ENCODE peak calls at places on chromosomes 13 and 19, in six cellular contexts. Z is heart right ventricle, D is mucosa of descending colon, I is NB4, Y is GM06990, C is astrocyte of the spinal cord. J is an unnamed sample.

GRCh38 chr19:23410155-23410554 is 14.9 kb upstream of the ZNF91 start:
- DNase-seq in Z (no peak), D (no peak), I (no peak), Y (no peak), C (no peak), J (no peak)

GRCh38 chr13:66509176-66509575 is 721.0 kb downstream of the PCDH9 start:
- DNase-seq in Z (no peak), D (no peak), I (no peak), Y (no peak), C (no peak), J (no peak)

GRCh38 chr13:85266331-85266730 is 532.9 kb downstream of the SLITRK6 start:
- DNase-seq in Z (no peak), D (no peak), I (no peak), Y (no peak), C (no peak), J (no peak)

GRCh38 chr13:43107780-43108179 is 84.4 kb downstream of the DNAJC15 start:
- DNase-seq in Z (no peak), D (no peak), I (no peak), Y (no peak), C (peak), J (no peak)

GRCh38 chr19:55581828-55582223 is 1.2 kb upstream of the ZNF579 start:
- DNase-seq in Z (no peak), D (no peak), I (no peak), Y (no peak), C (no peak), J (no peak)

GRCh38 chr13:112861876-112862615 is 107.0 kb upstream of the MCF2L start:
- DNase-seq in Z (no peak), D (no peak), I (no peak), Y (no peak), C (no peak), J (no peak)

GRCh38 chr13:71303144-71303543 is 563.9 kb downstream of the DACH1 start:
- DNase-seq in Z (no peak), D (peak), I (no peak), Y (no peak), C (no peak), J (no peak)

GRCh38 chr19:18306209-18306902 is 16.5 kb downstream of the LSM4 start:
- DNase-seq in Z (no peak), D (no peak), I (no peak), Y (peak), C (no peak), J (no peak)

GRCh38 chr19:1449467-1450442 is at the start of gene APC2:
- DNase-seq in Z (no peak), D (no peak), I (no peak), Y (no peak), C (peak), J (peak)

GRCh38 chr13:114141261-114141996 is 9.0 kb upstream of the RASA3 start:
- DNase-seq in Z (no peak), D (no peak), I (no peak), Y (no peak), C (no peak), J (no peak)

DNA sequence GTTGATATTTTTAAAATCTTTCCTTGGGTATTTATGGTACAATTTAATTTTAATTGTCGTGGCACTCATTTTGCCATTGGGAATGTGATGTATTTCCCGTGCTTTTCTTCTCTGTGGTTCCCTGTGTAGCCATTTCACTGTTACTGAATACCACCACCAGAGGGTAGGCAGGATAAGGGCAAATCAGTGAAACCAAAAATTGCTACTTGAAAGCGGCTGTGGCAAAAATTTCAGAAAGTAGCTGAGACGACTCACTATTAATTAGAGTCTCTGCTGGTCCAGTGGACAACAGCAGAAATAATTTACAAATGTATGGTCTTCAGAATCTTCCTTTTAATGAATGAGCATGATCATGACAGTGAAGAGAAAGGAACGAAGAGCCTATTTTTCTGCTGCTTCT is 34.4 kb upstream of the MIR17HG start:
- DNase-seq in Z (no peak), D (no peak), I (peak), Y (peak), C (peak), J (no peak)
- TF ChIP-seq CTCF in Z (peak), D (no peak), I (no peak), Y (peak), C (peak), J (peak)

GRCh38 chr19:4758659-4759058 is 32.9 kb upstream of the FEM1A start:
- DNase-seq in Z (no peak), D (no peak), I (no peak), Y (no peak), C (no peak), J (no peak)

GRCh38 chr19:4755459-4755858 is 31.8 kb upstream of the DPP9 start:
- DNase-seq in Z (no peak), D (no peak), I (no peak), Y (no peak), C (no peak), J (no peak)

GRCh38 chr19:4758082-4758481 is 33.5 kb upstream of the FEM1A start:
- DNase-seq in Z (no peak), D (no peak), I (no peak), Y (no peak), C (no peak), J (no peak)

GRCh38 chr19:4749870-4750269 is 26.2 kb upstream of the DPP9 start:
- DNase-seq in Z (no peak), D (no peak), I (no peak), Y (no peak), C (no peak), J (no peak)

DNA sequence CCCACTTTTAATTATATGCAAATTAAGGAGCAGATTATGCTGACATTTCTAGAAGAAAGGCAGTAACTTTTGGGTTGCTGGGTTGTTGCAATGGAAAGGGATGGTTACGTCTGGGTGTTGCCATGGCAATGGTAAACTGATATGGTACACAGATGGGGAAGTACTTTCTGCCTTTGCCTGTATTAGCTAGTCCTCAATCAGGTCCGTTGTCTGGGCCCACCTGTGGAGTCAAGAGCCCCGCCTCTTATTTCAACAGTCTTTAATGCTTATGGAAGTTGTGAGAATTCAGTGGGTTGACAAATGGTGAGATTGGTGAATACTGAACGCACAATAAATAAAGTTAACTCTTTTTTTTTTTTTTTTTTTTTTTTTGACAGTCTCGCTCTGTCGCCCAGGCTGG is 30.6 kb upstream of the DPP9 start:
- DNase-seq in Z (no peak), D (no peak), I (peak), Y (no peak), C (no peak), J (no peak)
- TF ChIP-seq CTCF in Z (no peak), D (no peak), I (no peak), Y (no peak), C (no peak), J (no peak)

DNA sequence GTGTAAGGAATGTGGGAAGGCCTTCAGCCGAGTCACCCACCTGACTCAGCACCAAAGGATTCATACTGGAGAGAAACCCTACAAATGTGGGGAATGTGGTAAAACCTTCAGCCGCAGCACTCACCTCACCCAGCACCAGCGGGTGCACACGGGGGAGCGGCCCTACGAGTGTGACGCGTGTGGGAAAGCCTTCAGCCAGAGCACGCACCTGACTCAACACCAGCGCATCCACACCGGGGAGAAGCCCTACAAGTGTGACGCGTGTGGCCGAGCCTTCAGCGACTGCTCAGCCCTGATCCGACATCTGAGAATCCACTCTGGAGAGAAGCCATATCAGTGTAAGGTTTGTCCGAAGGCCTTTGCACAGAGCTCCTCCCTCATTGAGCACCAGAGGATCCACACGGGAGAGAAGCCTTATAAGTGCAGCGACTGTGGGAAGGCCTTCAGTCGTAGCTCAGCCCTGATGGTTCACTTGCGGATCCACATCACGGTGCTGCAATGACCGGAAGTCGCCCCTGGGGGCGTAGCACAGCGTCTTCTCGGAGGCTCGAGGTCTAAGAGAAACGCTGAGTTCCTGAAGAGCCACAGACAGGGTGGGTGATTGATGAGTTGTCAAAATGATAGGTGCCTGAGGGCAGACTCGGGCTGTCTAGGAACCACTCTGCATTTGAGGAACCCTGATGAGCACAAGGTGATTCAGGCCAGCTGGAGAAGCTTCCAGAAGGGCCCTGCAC is 12.2 kb downstream of the ZSCAN22 start:
- DNase-seq in Z (no peak), D (no peak), I (no peak), Y (no peak), C (no peak), J (no peak)
- TF ChIP-seq CTCF in Z (no peak), D (no peak), I (no peak), Y (no peak), C (no peak), J (no peak)

DNA sequence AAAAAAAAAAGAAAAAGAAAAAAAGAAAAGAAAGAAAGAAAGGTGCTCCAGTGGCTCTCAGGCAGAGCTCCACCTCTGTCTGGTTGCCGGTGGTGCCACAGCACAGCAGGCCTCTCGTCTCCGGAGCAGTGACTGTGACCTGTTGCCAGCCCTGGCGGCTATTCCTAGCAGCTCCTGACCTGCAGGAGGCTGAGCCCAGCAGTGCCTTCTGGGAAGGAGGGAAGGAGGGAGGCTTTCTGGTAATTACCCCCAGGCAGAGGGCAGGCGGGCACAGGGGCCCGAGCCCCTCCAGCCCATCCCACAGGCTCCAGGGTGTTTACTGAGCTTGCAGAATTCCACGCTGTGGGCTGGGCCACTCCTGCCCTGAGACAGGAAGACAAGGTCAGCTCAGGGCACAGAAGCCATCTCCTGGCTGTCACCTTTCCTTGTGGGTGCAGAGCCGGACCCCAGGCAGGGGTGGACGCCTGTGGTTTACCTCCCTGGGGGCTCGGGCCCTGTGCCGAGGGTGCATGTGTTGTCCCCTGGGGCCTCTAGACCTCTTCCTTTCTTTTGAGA is 77.9 kb downstream of the GNG7 start:
- DNase-seq in Z (peak), D (no peak), I (peak), Y (peak), C (no peak), J (no peak)
- TF ChIP-seq CTCF in Z (no peak), D (no peak), I (no peak), Y (no peak), C (no peak), J (peak)

DNA sequence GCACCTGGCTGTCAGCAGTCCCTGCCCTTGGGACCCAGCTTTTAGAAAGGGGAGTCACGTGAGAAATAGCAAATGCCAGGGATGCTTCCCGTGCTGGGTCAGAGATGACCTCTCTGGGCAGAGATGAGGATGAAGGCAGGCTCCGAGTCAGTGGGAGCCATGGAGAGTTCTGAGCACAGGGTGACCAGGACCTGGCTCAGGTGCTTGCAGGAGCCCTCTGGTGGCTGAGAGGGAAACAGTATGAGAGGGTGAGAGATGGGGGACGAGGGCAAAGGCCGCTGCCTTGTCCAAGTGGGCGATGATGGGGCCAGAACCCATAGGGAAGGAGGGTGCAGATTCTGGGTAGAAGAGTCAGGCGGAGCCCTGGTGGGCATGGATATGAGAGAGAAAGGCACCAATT is 15.8 kb downstream of the TMED1 start:
- DNase-seq in Z (no peak), D (no peak), I (no peak), Y (no peak), C (no peak), J (no peak)
- TF ChIP-seq CTCF in Z (peak), D (no peak), I (peak), Y (peak), C (peak), J (peak)

GRCh38 chr13:77056886-77057285 is 29.9 kb upstream of the FBXL3 start:
- DNase-seq in Z (no peak), D (no peak), I (no peak), Y (no peak), C (no peak), J (no peak)

GRCh38 chr13:77053192-77053591 is 26.2 kb upstream of the FBXL3 start:
- DNase-seq in Z (no peak), D (no peak), I (no peak), Y (no peak), C (no peak), J (no peak)

GRCh38 chr13:77055158-77055557 is 28.2 kb upstream of the FBXL3 start:
- DNase-seq in Z (no peak), D (no peak), I (no peak), Y (no peak), C (no peak), J (no peak)

GRCh38 chr13:77061362-77061761 is 34.4 kb upstream of the FBXL3 start:
- DNase-seq in Z (no peak), D (no peak), I (no peak), Y (no peak), C (no peak), J (no peak)

DNA sequence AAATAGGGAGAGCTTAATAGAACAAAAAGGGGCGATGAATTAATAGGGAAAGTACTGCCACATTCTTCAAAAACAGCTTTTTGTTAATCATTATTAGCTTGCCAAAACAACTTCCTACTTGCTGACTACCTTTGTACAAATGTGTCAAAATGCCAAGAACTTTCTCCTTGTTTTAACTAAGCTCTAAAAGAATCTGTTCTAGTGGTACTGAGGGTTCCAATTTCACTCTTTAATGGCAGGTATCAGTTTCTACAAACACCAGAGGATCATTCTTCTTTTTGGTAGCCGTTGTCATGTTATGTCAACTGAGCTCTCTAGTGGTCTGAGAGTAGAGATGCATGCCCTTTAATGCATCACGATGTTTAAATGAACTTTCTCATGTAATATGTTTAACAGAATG is 29.4 kb upstream of the FBXL3 start:
- DNase-seq in Z (no peak), D (no peak), I (no peak), Y (no peak), C (no peak), J (no peak)
- TF ChIP-seq CTCF in Z (no peak), D (no peak), I (no peak), Y (no peak), C (no peak), J (no peak)

J was measured in GM13977.